ENCODE peak calls at places on chromosomes 3 and 15, in seven cellular contexts. B is hepatocyte, Q is upper lobe of right lung, Y is lung, Z is left ventricle myocardium inferior, J is Peyer's patch, S is left lung. U is an unnamed sample.

GRCh38 chr3:132242095-132242494 is 75.1 kb upstream of the ACP3 start:
- DNase-seq in Y (no peak), J (no peak), Z (no peak), S (no peak), B (no peak), Q (no peak), U (no peak)

GRCh38 chr3:195150194-195151118 is 120.5 kb downstream of the XXYLT1 start:
- DNase-seq in Y (peak; percentile 79), J (peak; percentile 66), B (peak; percentile 66), Z (peak; percentile 71), Q (peak; percentile 88), S (peak; percentile 88), U (no peak)

GRCh38 chr3:21170964-21171363 is 580.0 kb downstream of the ZNF385D start:
- DNase-seq in Q (no peak), B (peak; percentile 40), Y (no peak), J (no peak), Z (no peak), S (no peak), U (no peak)

GRCh38 chr3:11155341-11156025 is 1.2 kb downstream of the HRH1 start:
- DNase-seq in Y (peak; percentile 41), Z (peak; percentile 67), Q (no peak), B (peak; percentile 85), S (peak; percentile 53), J (no peak), U (peak; percentile 36)

GRCh38 chr3:59163953-59164352 is 114.1 kb upstream of the CFAP20DC start:
- DNase-seq in Z (no peak), J (no peak), Q (no peak), Y (no peak), B (no peak), S (no peak), U (no peak)

GRCh38 chr15:94004697-94005096 is 226.7 kb upstream of the MCTP2 start:
- DNase-seq in B (peak; percentile 43), S (no peak), Z (peak; percentile 50), Q (no peak), Y (no peak), J (no peak), U (no peak)

GRCh38 chr15:40343512-40343911 is 2.8 kb upstream of the CCDC9B start:
- DNase-seq in S (no peak), B (peak; percentile 60), J (no peak), Q (no peak), Z (no peak), Y (no peak), U (no peak)

GRCh38 chr15:68982976-68983550 is 31.4 kb upstream of the NOX5 start:
- DNase-seq in B (no peak), Q (no peak), J (no peak), Z (no peak), Y (no peak), S (no peak), U (no peak)

GRCh38 chr3:24382647-24383046 is 112.0 kb downstream of the THRB start:
- DNase-seq in J (no peak), S (no peak), Y (no peak), Z (no peak), Q (no peak), B (no peak), U (no peak)

GRCh38 chr15:69398541-69398940 is 15.6 kb upstream of the KIF23 start:
- DNase-seq in J (no peak), B (no peak), Y (no peak), S (no peak), Z (no peak), Q (peak; percentile 50), U (no peak)

GRCh38 chr3:157572559-157573270 is 69.5 kb upstream of the VEPH1 start:
- DNase-seq in J (no peak), B (peak; percentile 58), Y (peak; percentile 49), Q (no peak), S (no peak), Z (no peak), U (no peak)

GRCh38 chr3:8458711-8459110 is 42.9 kb upstream of the LMCD1 start:
- DNase-seq in B (no peak), Z (no peak), Q (no peak), S (peak; percentile 60), Y (no peak), J (no peak), U (peak; percentile 93)

DNA sequence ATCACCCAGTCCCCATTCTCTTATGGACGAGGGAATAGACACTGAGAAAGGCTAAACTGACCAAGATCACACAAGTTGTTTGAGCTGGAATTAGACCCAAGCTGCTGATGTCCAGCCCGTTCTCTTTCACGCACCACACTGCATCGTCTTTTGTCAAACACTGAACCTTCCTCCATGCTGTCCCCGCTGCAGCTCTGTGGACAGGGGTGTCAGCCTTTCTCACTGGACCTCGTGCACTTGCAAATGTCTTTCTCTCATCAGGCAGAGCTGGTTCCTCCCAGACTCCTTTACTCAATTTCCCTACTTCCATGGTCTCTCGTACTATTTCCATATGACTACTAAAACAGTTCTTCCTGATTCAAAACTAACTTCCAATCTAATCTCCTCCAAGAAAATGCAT is 161.6 kb downstream of the MEIS2 start:
- DNase-seq in B (no peak), S (no peak), Z (no peak), J (no peak), Y (no peak), Q (no peak), U (no peak)
- H3K36me3 ChIP-seq in B (no peaks in the 10 kb centered on the region), S (no peaks in the 10 kb centered on the region), Z (no peaks in the 10 kb centered on the region), J (no peaks in the 10 kb centered on the region), Y (no peaks in the 10 kb centered on the region), Q (no peaks in the 10 kb centered on the region), U (no peaks in the 10 kb centered on the region)

DNA sequence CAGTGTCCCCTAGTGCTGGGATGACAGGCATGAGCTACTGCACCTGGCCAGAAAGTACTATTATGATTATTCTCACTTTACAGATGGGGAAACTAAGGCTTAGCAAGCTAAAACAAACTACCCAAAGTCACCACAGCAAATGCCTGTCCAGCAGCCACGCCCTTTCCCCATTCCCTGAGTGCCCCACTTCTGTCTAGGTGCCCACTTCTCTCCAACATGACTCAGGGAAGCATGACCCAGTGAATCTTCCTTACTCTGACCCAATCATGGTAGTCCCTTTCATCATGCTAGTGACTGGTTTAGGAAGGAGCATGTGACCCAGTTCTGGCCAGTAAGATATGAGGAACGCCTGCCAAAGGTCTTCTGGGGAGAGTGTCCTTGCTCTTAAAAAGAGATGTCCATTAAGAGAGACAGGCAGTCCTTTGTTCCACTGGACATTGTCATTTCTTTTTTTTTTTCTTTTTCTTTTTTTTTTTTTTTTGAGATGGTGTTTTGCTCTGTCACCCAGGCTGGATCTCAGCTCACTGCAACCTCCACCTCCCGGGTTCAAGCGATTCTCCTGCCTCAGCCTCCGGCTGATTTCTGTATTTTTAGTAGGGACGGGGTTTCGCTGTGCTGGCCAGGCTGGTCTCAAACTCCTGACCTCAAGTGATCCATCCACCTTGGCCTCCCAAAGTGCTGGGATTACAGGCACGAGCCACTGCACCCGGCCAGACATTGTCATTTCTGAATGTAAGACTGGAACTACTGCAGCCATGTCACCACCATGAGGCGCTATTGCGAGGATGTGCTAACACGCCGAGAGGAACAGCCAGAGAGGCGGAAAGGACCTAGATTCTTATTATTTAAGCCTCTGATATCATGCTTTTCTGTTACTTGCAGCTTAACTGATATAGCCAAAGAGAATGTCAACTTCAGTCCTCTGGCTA is 19.8 kb downstream of the MEGF11 start:
- DNase-seq in B (no peak), Q (no peak), S (no peak), Z (no peak), Y (no peak), J (no peak), U (no peak)
- TF ChIP-seq CTCF in B (no peak), Q (no peak), S (no peak), Z (no peak), Y (no peak), J (no peak), U (no peak)

GRCh38 chr15:63349156-63349555 is 32.5 kb downstream of the CA12 start:
- DNase-seq in J (no peak), B (no peak), S (no peak), Q (no peak), Z (no peak), Y (no peak), U (no peak)

GRCh38 chr15:63351170-63351569 is 30.5 kb downstream of the CA12 start:
- DNase-seq in Q (no peak), J (no peak), Z (no peak), S (no peak), Y (no peak), B (no peak), U (no peak)

GRCh38 chr15:63348392-63348791 is 33.3 kb downstream of the CA12 start:
- DNase-seq in S (peak; percentile 55), Q (peak; percentile 77), B (peak; percentile 35), J (no peak), Y (peak; percentile 52), Z (peak; percentile 64), U (no peak)

GRCh38 chr15:63349621-63350020 is 32.0 kb downstream of the CA12 start:
- DNase-seq in B (no peak), Q (no peak), Y (no peak), J (no peak), S (no peak), Z (no peak), U (no peak)

DNA sequence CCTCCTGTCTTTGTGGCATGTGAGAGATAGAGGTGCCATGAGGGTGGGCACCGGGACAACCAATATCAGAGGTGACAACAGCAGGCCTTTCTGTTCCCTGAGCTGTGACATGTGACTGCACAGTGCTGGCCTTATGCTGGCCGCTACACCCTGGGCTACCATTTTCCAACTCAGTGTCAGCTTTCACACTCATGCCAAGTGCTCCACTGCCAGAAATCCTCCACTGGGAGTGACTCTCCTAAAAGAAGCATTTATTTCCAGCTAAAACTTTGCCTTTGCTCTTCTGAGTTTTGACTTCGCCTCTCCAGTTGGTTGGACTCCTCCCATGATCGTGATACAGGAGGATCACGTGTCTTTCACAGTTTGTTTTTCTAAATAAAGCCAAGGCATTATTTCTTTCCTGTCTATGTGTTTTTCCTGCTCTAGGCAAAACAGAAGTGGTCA is 31.4 kb downstream of the CA12 start:
- DNase-seq in S (no peak), B (no peak), Z (peak; percentile 67), Y (no peak), J (no peak), Q (no peak), U (no peak)
- H3K27me3 ChIP-seq in S (no peaks in the 10 kb centered on the region), B (no peaks in the 10 kb centered on the region), Z (no peaks in the 10 kb centered on the region), Y (no peaks in the 10 kb centered on the region), J (no peaks in the 10 kb centered on the region), Q (no peaks in the 10 kb centered on the region), U (no peaks in the 10 kb centered on the region)

GRCh38 chr3:27108322-27108721 is 260.9 kb downstream of the NEK10 start:
- DNase-seq in Z (no peak), J (no peak), Y (no peak), S (no peak), B (no peak), Q (no peak), U (no peak)

GRCh38 chr3:27105904-27106303 is 263.3 kb downstream of the NEK10 start:
- DNase-seq in S (no peak), Z (no peak), Y (no peak), Q (no peak), B (peak; percentile 46), J (no peak), U (no peak)

GRCh38 chr3:27115352-27115751 is 253.8 kb downstream of the NEK10 start:
- DNase-seq in Z (no peak), J (no peak), Y (no peak), Q (no peak), B (no peak), S (no peak), U (no peak)

GRCh38 chr3:27114684-27115083 is 254.5 kb downstream of the NEK10 start:
- DNase-seq in S (no peak), Q (no peak), Y (no peak), J (no peak), B (no peak), Z (no peak), U (no peak)

DNA sequence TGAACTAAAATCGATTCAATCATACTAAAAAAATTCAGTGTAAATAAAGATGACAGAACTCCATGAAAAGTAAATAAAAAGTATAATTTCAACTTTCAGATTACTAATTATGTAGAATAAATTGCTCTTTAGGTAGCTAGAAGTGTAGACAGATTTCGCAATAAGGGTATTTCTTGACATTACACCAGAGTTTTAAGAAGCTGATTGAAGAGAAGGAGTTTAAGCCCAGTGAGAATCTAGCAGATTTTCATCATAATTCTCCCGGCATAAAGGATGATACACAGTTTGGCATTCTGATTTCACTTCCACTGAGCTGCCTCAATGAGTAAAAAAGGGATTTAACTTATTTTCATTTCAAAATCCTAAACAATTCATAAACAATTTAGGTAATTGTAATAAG is 259.2 kb downstream of the NEK10 start:
- DNase-seq in Z (no peak), Y (no peak), Q (no peak), B (no peak), J (no peak), S (no peak), U (no peak)
- H3K36me3 ChIP-seq in Z (no peaks in the 10 kb centered on the region), Y (no peaks in the 10 kb centered on the region), Q (no peaks in the 10 kb centered on the region), B (no peaks in the 10 kb centered on the region), J (no peaks in the 10 kb centered on the region), S (no peaks in the 10 kb centered on the region), U (no peaks in the 10 kb centered on the region)